ENCODE peak calls at places on chromosomes 4 and X, in four cellular contexts. R is lung, N is cardiac muscle cell, T is endodermal cell. C is an unnamed sample.

GRCh38 chr4:76601791-76602190 is 166.8 kb downstream of the SHROOM3 start:
- DNase-seq in N (peak; percentile 84), R (no peak), T (no peak), C (no peak)

GRCh38 chr4:53763813-53764597 is 172.7 kb upstream of the LNX1 start:
- DNase-seq in R (no peak), T (no peak), N (peak; percentile 88), C (no peak)

GRCh38 chr4:101014417-101014816 is 332.9 kb downstream of the PPP3CA start:
- DNase-seq in R (no peak), N (no peak), T (no peak), C (no peak)

GRCh38 chrX:103656623-103657022 is 27.8 kb downstream of the TCEAL1 start:
- DNase-seq in N (no peak), R (no peak), T (no peak), C (no peak)

GRCh38 chrX:151806967-151807540 is 72.5 kb downstream of the CNGA2 start:
- DNase-seq in N (no peak), R (no peak), T (no peak), C (peak; percentile 16)

GRCh38 chrX:138765061-138765460 is 53.5 kb upstream of the FGF13 start:
- DNase-seq in T (no peak), R (no peak), N (no peak), C (no peak)

GRCh38 chr4:77921701-77922100 is 59.1 kb downstream of the MRPL1 start:
- DNase-seq in T (no peak), R (no peak), N (peak; percentile 95), C (no peak)

GRCh38 chr4:107978716-107979451 is 10.8 kb upstream of the HADH start:
- DNase-seq in R (no peak), N (no peak), T (no peak), C (no peak)

GRCh38 chrX:72305286-72306084 is at the start of gene CITED1:
- DNase-seq in T (peak; percentile 82), R (no peak), N (no peak), C (no peak)

GRCh38 chr4:38948551-38948950 is 80.9 kb downstream of the FAM114A1 start:
- DNase-seq in T (no peak), R (no peak), N (peak; percentile 94), C (peak; percentile 75)

GRCh38 chrX:71181558-71181909 is 36.9 kb downstream of the NLGN3 start:
- DNase-seq in R (no peak), T (peak; percentile 57), N (no peak), C (no peak)

GRCh38 chr4:119592708-119593298 is 35.8 kb downstream of the PDE5A start:
- DNase-seq in T (no peak), R (no peak), N (peak; percentile 23), C (no peak)

GRCh38 chr4:73446336-73446938 is 10.4 kb downstream of the AFP start:
- DNase-seq in N (peak; percentile 63), T (no peak), R (no peak), C (no peak)

GRCh38 chr4:121758896-121759568 is 5.9 kb downstream of the SMIM43 start:
- DNase-seq in N (peak; percentile 33), R (no peak), T (no peak), C (no peak)

GRCh38 chr4:7735395-7735794 is 204.3 kb downstream of the AFAP1 start:
- DNase-seq in T (no peak), N (no peak), R (no peak), C (no peak)

GRCh38 chr4:185318679-185319078 is 77.0 kb downstream of the LRP2BP start:
- DNase-seq in N (peak; percentile 12), R (no peak), T (peak; percentile 49), C (no peak)

GRCh38 chrX:78024349-78025108 is 55.1 kb upstream of the PGAM4 start:
- DNase-seq in R (peak; percentile 31), T (peak; percentile 53), N (peak; percentile 19), C (no peak)

GRCh38 chr4:127782275-127783025 is at the start of gene HSPA4L:
- DNase-seq in T (no peak), N (no peak), R (no peak), C (peak; percentile 67)

GRCh38 chr4:27763830-27764525 is 903.3 kb downstream of the STIM2 start:
- DNase-seq in T (no peak), R (no peak), N (no peak), C (no peak)
- H3K4me3 ChIP-seq in T (no peak overlapping the region), R (no peak overlapping the region), N (no peak overlapping the region), C (no peak overlapping the region)

GRCh38 chr4:3192188-3192587 is 56.8 kb upstream of the MSANTD1 start:
- DNase-seq in R (no peak), T (peak; percentile 22), N (no peak), C (no peak)

GRCh38 chr4:3192827-3193226 is 56.1 kb upstream of the MSANTD1 start:
- DNase-seq in R (no peak), N (no peak), T (peak; percentile 18), C (no peak)

GRCh38 chr4:3196670-3197359 is 52.1 kb upstream of the MSANTD1 start:
- DNase-seq in R (no peak), N (no peak), T (peak; percentile 32), C (no peak)

GRCh38 chr4:3190549-3190948 is 58.4 kb upstream of the MSANTD1 start:
- DNase-seq in R (no peak), N (no peak), T (peak; percentile 13), C (no peak)

DNA sequence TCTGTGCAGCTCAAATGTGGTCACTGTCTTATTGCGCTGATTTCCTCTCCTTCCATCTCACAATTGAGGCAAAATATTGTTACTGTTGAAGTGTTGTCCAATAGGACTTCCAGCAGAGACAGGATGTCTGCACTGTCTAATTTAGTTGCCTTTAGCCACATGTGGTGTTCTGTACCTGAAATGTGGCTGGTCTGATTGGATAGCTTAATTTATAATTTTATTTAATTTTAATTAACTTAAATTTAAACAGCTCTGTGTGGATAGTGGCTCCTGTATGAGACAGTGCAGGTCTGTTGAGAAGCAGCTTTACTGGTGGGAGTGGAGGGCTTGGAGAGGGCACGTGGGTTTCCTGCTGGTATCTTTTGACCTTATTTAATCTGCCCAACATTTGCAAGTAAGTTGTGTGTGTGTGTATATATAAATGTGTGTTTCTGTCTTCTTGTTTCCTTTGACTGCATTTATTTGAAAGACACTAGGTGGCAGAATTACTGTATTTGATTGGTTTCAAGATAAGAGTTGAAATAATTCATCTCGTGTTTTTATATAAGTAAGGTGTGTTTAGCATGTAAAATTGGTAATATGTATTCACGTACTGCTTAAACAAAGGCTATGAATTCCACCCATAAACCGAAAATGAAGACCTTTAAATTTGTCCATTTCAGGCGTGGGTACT is 55.3 kb upstream of the MSANTD1 start:
- DNase-seq in T (peak; percentile 17), R (no peak), N (peak; percentile 14), C (no peak)
- TF ChIP-seq CTCF in T (peak; percentile 40), R (peak; percentile 33), N (peak; percentile 20), C (no peak)

DNA sequence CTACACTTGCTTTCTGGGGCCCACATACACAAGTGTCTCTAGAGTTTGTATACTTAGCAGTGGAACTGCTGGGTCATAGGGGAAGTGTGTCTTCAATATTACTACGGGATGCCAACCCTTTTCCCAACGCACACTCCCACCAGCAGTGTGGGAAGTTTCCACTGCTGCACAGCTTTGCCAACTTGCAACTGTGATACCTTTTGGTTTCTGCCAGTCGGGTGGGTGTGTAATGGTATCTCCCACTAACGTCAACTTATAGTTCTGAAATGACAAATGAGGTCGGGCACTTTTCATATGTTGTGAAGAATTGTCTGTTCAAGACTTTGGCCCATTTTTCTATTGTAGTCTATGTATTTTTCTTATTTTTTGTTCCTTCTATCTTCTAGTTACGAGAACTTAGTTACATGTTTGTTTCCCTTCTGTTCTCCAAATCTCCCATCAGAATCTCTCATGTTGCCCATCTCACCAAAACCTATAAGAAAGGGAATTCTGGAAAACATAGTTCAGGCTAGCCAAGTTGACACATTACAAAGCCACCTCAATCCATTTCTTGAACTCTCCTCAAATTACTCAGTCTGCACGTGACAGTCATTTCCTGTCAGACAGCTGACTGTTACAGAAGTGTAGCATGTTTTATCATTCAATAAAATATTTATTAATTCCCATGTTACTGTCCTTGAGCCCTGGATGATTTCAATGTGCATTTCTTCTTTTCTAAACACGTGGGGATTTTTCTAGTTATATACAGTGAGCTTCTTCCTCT is 30.7 kb downstream of the PNMA6E start:
- DNase-seq in N (no peak), R (no peak), T (no peak), C (no peak)
- H3K4me1 ChIP-seq in N (no peaks in the 10 kb centered on the region), R (no peaks in the 10 kb centered on the region), T (no peaks in the 10 kb centered on the region), C (no peaks in the 10 kb centered on the region)

GRCh38 chr4:15906024-15906443 is 32.5 kb downstream of the FGFBP1 start:
- DNase-seq in T (peak; percentile 93), R (peak; percentile 89), N (no peak), C (no peak)
- H3K4me3 ChIP-seq in T (no peak overlapping the region), R (no peak overlapping the region), N (no peak overlapping the region), C (no peak overlapping the region)